ENCODE peak calls at places on chromosomes 2 and 18, in five cellular contexts. One of them, this sample, is unnamed.

GRCh38 chr2:42457011-42457410 is 36.8 kb downstream of the KCNG3 start:
- DNase-seq in GM23338: peak
- DNase-seq in uterus: no peak
- DNase-seq in CD4-positive, alpha-beta T cell: no peak
- DNase-seq in GM06990: no peak
- DNase-seq in this sample: no peak

GRCh38 chr18:12278153-12278764 is 24.1 kb downstream of the CIDEA start:
- DNase-seq in GM23338: peak
- DNase-seq in uterus: peak
- DNase-seq in CD4-positive, alpha-beta T cell: no peak
- DNase-seq in GM06990: no peak
- DNase-seq in this sample: no peak

GRCh38 chr2:53209679-53210473 is 557.7 kb upstream of the CHAC2 start:
- DNase-seq in GM23338: no peak
- DNase-seq in uterus: no peak
- DNase-seq in CD4-positive, alpha-beta T cell: no peak
- DNase-seq in GM06990: no peak
- DNase-seq in this sample: no peak

GRCh38 chr2:8482432-8482831 is 199.4 kb upstream of the ID2 start:
- DNase-seq in GM23338: no peak
- DNase-seq in uterus: no peak
- DNase-seq in CD4-positive, alpha-beta T cell: no peak
- DNase-seq in GM06990: no peak
- DNase-seq in this sample: no peak

GRCh38 chr18:79252904-79253633 is 142.7 kb upstream of the NFATC1 start:
- DNase-seq in GM23338: no peak
- DNase-seq in uterus: no peak
- DNase-seq in CD4-positive, alpha-beta T cell: no peak
- DNase-seq in GM06990: no peak
- DNase-seq in this sample: no peak

GRCh38 chr18:49285627-49286026 is 174.8 kb downstream of the DYM start:
- DNase-seq in GM23338: no peak
- DNase-seq in uterus: no peak
- DNase-seq in CD4-positive, alpha-beta T cell: no peak
- DNase-seq in GM06990: no peak
- DNase-seq in this sample: no peak

GRCh38 chr2:166375736-166376487 is at the start of gene SCN9A:
- DNase-seq in GM23338: peak
- DNase-seq in uterus: peak
- DNase-seq in CD4-positive, alpha-beta T cell: peak
- DNase-seq in GM06990: peak
- DNase-seq in this sample: peak

GRCh38 chr2:144354953-144355352 is 165.0 kb downstream of the ZEB2 start:
- DNase-seq in GM23338: no peak
- DNase-seq in uterus: no peak
- DNase-seq in CD4-positive, alpha-beta T cell: no peak
- DNase-seq in GM06990: no peak
- DNase-seq in this sample: no peak

GRCh38 chr18:56508637-56509036 is 129.8 kb downstream of the TXNL1 start:
- DNase-seq in GM23338: no peak
- DNase-seq in uterus: no peak
- DNase-seq in CD4-positive, alpha-beta T cell: no peak
- DNase-seq in GM06990: no peak
- DNase-seq in this sample: no peak

GRCh38 chr2:241207641-241208040 is 19.2 kb downstream of the ANO7 start:
- DNase-seq in GM23338: no peak
- DNase-seq in uterus: no peak
- DNase-seq in CD4-positive, alpha-beta T cell: no peak
- DNase-seq in GM06990: no peak
- DNase-seq in this sample: no peak

GRCh38 chr2:196166876-196167275 is 4.5 kb downstream of the STK17B start:
- DNase-seq in GM23338: no peak
- DNase-seq in uterus: no peak
- DNase-seq in CD4-positive, alpha-beta T cell: no peak
- DNase-seq in GM06990: no peak
- DNase-seq in this sample: no peak

GRCh38 chr18:59907172-59907571 is 7.4 kb downstream of the PMAIP1 start:
- DNase-seq in GM23338: no peak
- DNase-seq in uterus: no peak
- DNase-seq in CD4-positive, alpha-beta T cell: no peak
- DNase-seq in GM06990: peak
- DNase-seq in this sample: no peak

GRCh38 chr18:46731316-46731715 is 25.5 kb downstream of the ST8SIA5 start:
- DNase-seq in GM23338: no peak
- DNase-seq in uterus: no peak
- DNase-seq in CD4-positive, alpha-beta T cell: no peak
- DNase-seq in GM06990: no peak
- DNase-seq in this sample: no peak

GRCh38 chr2:241009191-241009590 is 10.8 kb downstream of the SNED1 start:
- DNase-seq in GM23338: no peak
- DNase-seq in uterus: no peak
- DNase-seq in CD4-positive, alpha-beta T cell: no peak
- DNase-seq in GM06990: no peak
- DNase-seq in this sample: peak

GRCh38 chr2:172081248-172082022 is 3.9 kb upstream of the DLX1 start:
- DNase-seq in GM23338: peak
- DNase-seq in uterus: no peak
- DNase-seq in CD4-positive, alpha-beta T cell: no peak
- DNase-seq in GM06990: no peak
- DNase-seq in this sample: peak

GRCh38 chr18:23626451-23627279 is 36.0 kb downstream of the ANKRD29 start:
- DNase-seq in GM23338: no peak
- DNase-seq in uterus: no peak
- DNase-seq in CD4-positive, alpha-beta T cell: no peak
- DNase-seq in GM06990: no peak
- DNase-seq in this sample: no peak

GRCh38 chr18:74229005-74229404 is 62.8 kb downstream of the CYB5A start:
- DNase-seq in GM23338: no peak
- DNase-seq in uterus: no peak
- DNase-seq in CD4-positive, alpha-beta T cell: no peak
- DNase-seq in GM06990: no peak
- DNase-seq in this sample: no peak

GRCh38 chr18:24530630-24531111 is 70.2 kb downstream of the HRH4 start:
- DNase-seq in GM23338: no peak
- DNase-seq in uterus: peak
- DNase-seq in CD4-positive, alpha-beta T cell: no peak
- DNase-seq in GM06990: no peak
- DNase-seq in this sample: no peak

GRCh38 chr18:8948471-8949149 is 153.9 kb upstream of the NDUFV2 start:
- DNase-seq in GM23338: no peak
- DNase-seq in uterus: no peak
- DNase-seq in CD4-positive, alpha-beta T cell: no peak
- DNase-seq in GM06990: no peak
- DNase-seq in this sample: no peak

GRCh38 chr2:121326628-121327027 is 41.6 kb upstream of the TFCP2L1 start:
- DNase-seq in GM23338: no peak
- DNase-seq in uterus: no peak
- DNase-seq in CD4-positive, alpha-beta T cell: no peak
- DNase-seq in GM06990: no peak
- DNase-seq in this sample: no peak

GRCh38 chr2:1854747-1855146 is 110.4 kb upstream of the PXDN start:
- DNase-seq in GM23338: peak
- DNase-seq in uterus: no peak
- DNase-seq in CD4-positive, alpha-beta T cell: no peak
- DNase-seq in GM06990: no peak
- DNase-seq in this sample: peak

GRCh38 chr18:58394046-58394445 is 234.8 kb downstream of the ALPK2 start:
- DNase-seq in GM23338: no peak
- DNase-seq in uterus: no peak
- DNase-seq in CD4-positive, alpha-beta T cell: no peak
- DNase-seq in GM06990: no peak
- DNase-seq in this sample: no peak

GRCh38 chr2:77443076-77443475 is 79.1 kb downstream of the LRRTM4 start:
- DNase-seq in GM23338: no peak
- DNase-seq in uterus: no peak
- DNase-seq in CD4-positive, alpha-beta T cell: no peak
- DNase-seq in GM06990: no peak
- DNase-seq in this sample: no peak

GRCh38 chr2:131008967-131009366 is 84.3 kb downstream of the FAM168B start:
- DNase-seq in GM23338: no peak
- DNase-seq in uterus: no peak
- DNase-seq in CD4-positive, alpha-beta T cell: no peak
- DNase-seq in GM06990: no peak
- DNase-seq in this sample: no peak
- TF ChIP-seq CTCF in GM23338: no peak
- TF ChIP-seq CTCF in uterus: no peak
- TF ChIP-seq CTCF in CD4-positive, alpha-beta T cell: no peak
- TF ChIP-seq CTCF in GM06990: no peak
- TF ChIP-seq CTCF in this sample: no peak

GRCh38 chr2:47373747-47374146 is 29.2 kb upstream of the MSH2 start:
- DNase-seq in GM23338: peak
- DNase-seq in uterus: no peak
- DNase-seq in CD4-positive, alpha-beta T cell: no peak
- DNase-seq in GM06990: no peak
- DNase-seq in this sample: no peak
- TF ChIP-seq CTCF in GM23338: peak
- TF ChIP-seq CTCF in uterus: no peak
- TF ChIP-seq CTCF in CD4-positive, alpha-beta T cell: no peak
- TF ChIP-seq CTCF in GM06990: peak
- TF ChIP-seq CTCF in this sample: no peak

GRCh38 chr2:159176555-159176954 is 109.9 kb downstream of the WDSUB1 start:
- DNase-seq in GM23338: no peak
- DNase-seq in uterus: no peak
- DNase-seq in CD4-positive, alpha-beta T cell: no peak
- DNase-seq in GM06990: no peak
- DNase-seq in this sample: no peak

GRCh38 chr2:159177957-159178356 is 108.5 kb downstream of the WDSUB1 start:
- DNase-seq in GM23338: peak
- DNase-seq in uterus: no peak
- DNase-seq in CD4-positive, alpha-beta T cell: no peak
- DNase-seq in GM06990: no peak
- DNase-seq in this sample: no peak

GRCh38 chr2:159177357-159177756 is 109.1 kb downstream of the WDSUB1 start:
- DNase-seq in GM23338: no peak
- DNase-seq in uterus: no peak
- DNase-seq in CD4-positive, alpha-beta T cell: no peak
- DNase-seq in GM06990: no peak
- DNase-seq in this sample: no peak

GRCh38 chr2:159174759-159175158 is 111.7 kb downstream of the WDSUB1 start:
- DNase-seq in GM23338: no peak
- DNase-seq in uterus: no peak
- DNase-seq in CD4-positive, alpha-beta T cell: no peak
- DNase-seq in GM06990: no peak
- DNase-seq in this sample: no peak

DNA sequence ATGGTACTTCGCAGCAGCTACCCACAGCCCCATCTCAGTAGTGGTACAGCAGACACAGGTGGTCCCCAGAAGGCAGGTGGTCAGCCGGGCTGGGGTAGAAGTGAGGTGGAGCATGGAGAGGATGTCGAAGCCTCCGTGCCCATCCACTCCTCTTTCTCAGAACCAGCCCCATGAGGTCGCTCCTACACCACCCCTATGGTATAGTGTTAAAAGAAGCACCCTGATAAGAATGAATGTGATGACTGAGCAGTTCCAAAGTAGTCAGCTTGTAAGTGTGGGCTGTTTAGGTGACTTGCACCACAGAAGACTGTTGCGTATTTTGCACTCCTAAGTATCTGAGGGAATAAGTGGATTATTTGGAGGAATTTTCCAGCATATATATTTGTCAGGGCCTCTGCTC is 111.3 kb downstream of the WDSUB1 start:
- DNase-seq in GM23338: no peak
- DNase-seq in uterus: no peak
- DNase-seq in CD4-positive, alpha-beta T cell: no peak
- DNase-seq in GM06990: no peak
- DNase-seq in this sample: no peak
- TF ChIP-seq CTCF in GM23338: peak
- TF ChIP-seq CTCF in uterus: no peak
- TF ChIP-seq CTCF in CD4-positive, alpha-beta T cell: no peak
- TF ChIP-seq CTCF in GM06990: no peak
- TF ChIP-seq CTCF in this sample: peak

DNA sequence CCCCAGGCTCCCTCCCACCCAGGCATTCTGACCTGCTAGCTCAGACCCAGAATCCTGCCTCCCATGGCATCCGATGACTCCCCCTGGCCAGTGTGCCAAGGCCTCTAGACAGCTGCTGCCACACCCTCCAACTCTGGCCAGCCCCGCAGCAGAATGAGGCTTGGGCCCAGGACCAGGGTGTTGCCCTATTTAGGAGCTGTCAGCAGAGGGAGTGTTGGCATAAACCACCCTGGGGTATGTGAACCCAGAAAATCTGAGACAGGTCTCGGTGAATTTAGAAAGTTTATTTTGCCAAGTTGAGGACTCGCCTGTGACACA is 134.3 kb downstream of the KLHL29 start:
- DNase-seq in GM23338: no peak
- DNase-seq in uterus: no peak
- DNase-seq in CD4-positive, alpha-beta T cell: no peak
- DNase-seq in GM06990: no peak
- DNase-seq in this sample: no peak
- TF ChIP-seq CTCF in GM23338: peak
- TF ChIP-seq CTCF in uterus: no peak
- TF ChIP-seq CTCF in CD4-positive, alpha-beta T cell: no peak
- TF ChIP-seq CTCF in GM06990: no peak
- TF ChIP-seq CTCF in this sample: no peak